ENCODE peak calls at places on chromosomes 4 and X, in eight cellular contexts. P is Caco-2; T is pancreas; K is CD8-positive, alpha-beta T cell; R is aorta; Q is OCI-LY7; E is A549; C is upper lobe of left lung. H is an unnamed sample.
A peak's percentile ranks its signal among the peaks of the same experiment; 100 is the strongest.

GRCh38 chrX:40976971-40977370 is 108.3 kb upstream of the USP9X start:
- DNase-seq in T (no peak), P (no peak), C (no peak), K (no peak), E (no peak), Q (no peak), R (no peak), H (no peak)

GRCh38 chrX:72100824-72101351 is 30.8 kb downstream of the RTL5 start:
- DNase-seq in R (peak; percentile 58), T (no peak), E (no peak), C (no peak), Q (no peak), P (no peak), K (peak; percentile 79), H (peak; percentile 67)

GRCh38 chr4:75800972-75801371 is 76.6 kb downstream of the USO1 start:
- DNase-seq in R (no peak), T (no peak), Q (no peak), K (no peak), C (no peak), E (no peak), P (no peak), H (no peak)

GRCh38 chr4:176810481-176811249 is 17.9 kb upstream of the VEGFC start:
- DNase-seq in E (no peak), C (no peak), T (no peak), K (no peak), P (no peak), Q (no peak), R (no peak), H (no peak)

GRCh38 chr4:183540498-183540953 is 35.7 kb downstream of the ING2 start:
- DNase-seq in P (no peak), T (no peak), Q (no peak), C (no peak), K (no peak), R (no peak), E (no peak), H (no peak)

GRCh38 chrX:107153005-107153404 is 34.4 kb upstream of the RBM41 start:
- DNase-seq in P (no peak), K (no peak), C (no peak), Q (no peak), E (no peak), R (no peak), T (no peak), H (no peak)

GRCh38 chr4:60682901-60683300 is 517.2 kb upstream of the ADGRL3 start:
- DNase-seq in K (no peak), T (no peak), P (no peak), Q (no peak), R (no peak), E (no peak), C (no peak), H (no peak)

GRCh38 chrX:3659761-3660160 is 53.7 kb downstream of the PRKX start:
- DNase-seq in P (no peak), Q (no peak), E (no peak), C (no peak), K (no peak), T (no peak), R (no peak), H (no peak)

GRCh38 chrX:79369871-79370270 is 2.7 kb upstream of the ITM2A start:
- DNase-seq in R (no peak), K (no peak), P (no peak), Q (no peak), C (no peak), E (no peak), T (no peak), H (no peak)

GRCh38 chrX:19840899-19841648 is 46.3 kb downstream of the SH3KBP1 start:
- DNase-seq in C (no peak), P (peak; percentile 63), T (no peak), R (no peak), Q (peak; percentile 55), E (no peak), K (no peak), H (peak; percentile 13)

GRCh38 chrX:41785685-41786084 is 61.7 kb downstream of the GPR82 start:
- DNase-seq in E (no peak), C (no peak), R (no peak), K (no peak), T (no peak), Q (no peak), P (no peak), H (no peak)

GRCh38 chr4:145351922-145352321 is 129.7 kb upstream of the SMAD1 start:
- DNase-seq in Q (no peak), K (no peak), C (no peak), R (no peak), T (no peak), E (no peak), P (no peak), H (no peak)

GRCh38 chr4:138677212-138677611 is 338.4 kb upstream of the NOCT start:
- DNase-seq in K (no peak), Q (no peak), C (no peak), T (no peak), E (no peak), P (no peak), R (no peak), H (no peak)

GRCh38 chr4:84530449-84530848 is 31.4 kb upstream of the NKX6-1 start:
- DNase-seq in K (no peak), T (no peak), P (no peak), C (no peak), Q (no peak), R (no peak), E (no peak), H (no peak)

GRCh38 chrX:32448320-32448719 is 763.0 kb downstream of the DMD start:
- DNase-seq in T (no peak), P (no peak), Q (peak; percentile 86), R (no peak), K (no peak), C (no peak), E (no peak), H (no peak)

GRCh38 chr4:81807927-81808672 is 336.4 kb upstream of the RASGEF1B start:
- DNase-seq in Q (no peak), K (peak; percentile 27), R (no peak), C (no peak), E (no peak), P (no peak), T (no peak), H (no peak)

GRCh38 chr4:169956441-169956840 is 69.8 kb downstream of the MFAP3L start:
- DNase-seq in Q (no peak), C (no peak), T (no peak), E (no peak), P (no peak), K (no peak), R (no peak), H (no peak)

GRCh38 chr4:122716825-122717448 is 15.6 kb upstream of the BBS12 start:
- DNase-seq in P (peak; percentile 73), Q (peak; percentile 62), T (no peak), K (peak; percentile 64), E (peak; percentile 61), C (no peak), R (peak; percentile 76), H (peak; percentile 66)

GRCh38 chrX:108217877-108218276 is 126.3 kb downstream of the ATG4A start:
- DNase-seq in C (no peak), T (no peak), E (no peak), P (no peak), K (no peak), Q (no peak), R (peak; percentile 42), H (no peak)

GRCh38 chr4:97691111-97691605 is 452.1 kb downstream of the STPG2 start:
- DNase-seq in R (no peak), P (no peak), E (no peak), Q (no peak), K (no peak), T (no peak), C (no peak), H (no peak)

GRCh38 chr4:119230288-119230687 is 17.8 kb downstream of the USP53 start:
- DNase-seq in E (no peak), P (no peak), K (no peak), R (no peak), C (no peak), Q (no peak), T (no peak), H (no peak)

GRCh38 chrX:153352858-153353257 is 18.9 kb downstream of the ZNF275 start:
- DNase-seq in T (no peak), R (no peak), Q (no peak), C (no peak), K (no peak), E (no peak), P (no peak), H (no peak)
- H3K9me3 ChIP-seq in T (no peaks in the 10 kb centered on the region), R (no peaks in the 10 kb centered on the region), Q (no peaks in the 10 kb centered on the region), C (peaks cover 16% of the 10 kb centered on the region), K (no peaks in the 10 kb centered on the region), E (no peaks in the 10 kb centered on the region), P (no peaks in the 10 kb centered on the region), H (no peaks in the 10 kb centered on the region)

GRCh38 chrX:148588649-148589310 is 88.4 kb downstream of the AFF2 start:
- DNase-seq in C (no peak), P (no peak), Q (peak; percentile 49), R (no peak), T (no peak), K (no peak), E (no peak), H (no peak)
- H3K9me3 ChIP-seq in C (no peaks in the 10 kb centered on the region), P (no peaks in the 10 kb centered on the region), Q (no peaks in the 10 kb centered on the region), R (no peaks in the 10 kb centered on the region), T (no peaks in the 10 kb centered on the region), K (no peaks in the 10 kb centered on the region), E (no peaks in the 10 kb centered on the region), H (no peaks in the 10 kb centered on the region)

GRCh38 chr4:8777320-8778196 is 94.1 kb downstream of the HMX1 start:
- DNase-seq in C (no peak), P (no peak), E (peak; percentile 18), R (peak; percentile 6), K (no peak), Q (no peak), T (peak; percentile 38), H (no peak)

GRCh38 chr4:8780086-8780485 is 91.6 kb downstream of the HMX1 start:
- DNase-seq in K (no peak), T (peak; percentile 61), Q (no peak), P (no peak), C (no peak), R (no peak), E (no peak), H (no peak)

GRCh38 chr4:8779371-8779988 is 92.2 kb downstream of the HMX1 start:
- DNase-seq in P (peak; percentile 13), E (no peak), Q (no peak), R (no peak), K (no peak), T (peak; percentile 62), C (peak; percentile 66), H (no peak)

GRCh38 chr4:8778301-8778700 is 93.3 kb downstream of the HMX1 start:
- DNase-seq in R (no peak), Q (no peak), E (no peak), P (no peak), C (no peak), T (peak; percentile 46), K (no peak), H (no peak)

GRCh38 chr4:8778760-8779159 is 92.9 kb downstream of the HMX1 start:
- DNase-seq in R (no peak), K (no peak), E (no peak), Q (no peak), P (no peak), T (peak; percentile 31), C (no peak), H (no peak)
- H3K9me3 ChIP-seq in R (no peaks in the 10 kb centered on the region), K (no peaks in the 10 kb centered on the region), E (no peaks in the 10 kb centered on the region), Q (no peaks in the 10 kb centered on the region), P (no peaks in the 10 kb centered on the region), T (no peaks in the 10 kb centered on the region), C (no peaks in the 10 kb centered on the region), H (no peaks in the 10 kb centered on the region)

DNA sequence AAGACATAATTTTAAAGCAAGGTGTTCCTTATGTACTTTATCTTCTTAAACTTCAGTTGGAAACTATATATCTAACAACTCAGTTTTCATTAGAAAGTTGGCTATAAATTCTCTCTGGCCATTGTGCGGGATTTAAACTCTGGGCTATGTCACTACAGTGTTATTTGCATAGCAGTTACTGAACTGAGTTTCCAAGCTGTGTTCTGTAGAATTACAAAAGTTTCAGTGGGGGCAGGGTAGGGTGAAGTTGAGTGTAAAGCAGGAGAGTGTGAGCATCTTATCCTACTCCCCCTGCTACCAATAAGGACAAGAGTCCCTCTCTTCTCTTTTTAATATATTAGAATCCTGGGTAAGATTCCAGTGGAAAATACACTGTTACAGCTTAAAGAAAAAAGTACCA is 254.5 kb upstream of the SLITRK2 start:
- DNase-seq in K (no peak), Q (no peak), P (no peak), C (no peak), R (no peak), E (no peak), T (no peak), H (no peak)
- H3K9me3 ChIP-seq in K (no peaks in the 10 kb centered on the region), Q (no peaks in the 10 kb centered on the region), P (no peaks in the 10 kb centered on the region), C (no peaks in the 10 kb centered on the region), R (no peaks in the 10 kb centered on the region), E (no peaks in the 10 kb centered on the region), T (no peaks in the 10 kb centered on the region), H (no peaks in the 10 kb centered on the region)

H was measured in T-helper 17 cell.